ENCODE peak calls at places on chromosomes 5 and 9, in six cellular contexts. G, U, A, J, O and I are unnamed samples.

GRCh38 chr5:118611332-118611945 is 376.9 kb downstream of the DTWD2 start:
- DNase-seq in J (peak), U (no peak), G (no peak), O (no peak), A (peak), I (peak)

GRCh38 chr9:18805386-18805785 is 227.6 kb downstream of the SAXO1 start:
- DNase-seq in A (no peak), J (no peak), O (no peak), G (no peak), U (no peak), I (no peak)

GRCh38 chr5:65108786-65109743 is 340.3 kb downstream of the CWC27 start:
- DNase-seq in O (no peak), G (no peak), A (no peak), U (no peak), J (no peak), I (peak)

GRCh38 chr5:126124706-126125345 is 298.4 kb upstream of the GRAMD2B start:
- DNase-seq in U (no peak), G (no peak), O (no peak), A (no peak), J (peak), I (peak)

GRCh38 chr9:133476531-133476930 is 2.4 kb downstream of the SLC2A6 start:
- DNase-seq in U (no peak), A (no peak), O (no peak), G (no peak), J (no peak), I (no peak)

GRCh38 chr9:79857188-79857587 is 285.4 kb downstream of the TLE4 start:
- DNase-seq in J (no peak), U (no peak), O (no peak), G (no peak), A (no peak), I (no peak)

GRCh38 chr5:10704949-10705621 is 55.9 kb downstream of the DAP start:
- DNase-seq in A (no peak), G (no peak), O (no peak), J (peak), U (no peak), I (peak)

GRCh38 chr9:10251490-10251889 is 361.3 kb downstream of the PTPRD start:
- DNase-seq in G (no peak), J (peak), A (no peak), O (no peak), U (no peak), I (peak)

GRCh38 chr5:157167219-157167621 is 1.2 kb upstream of the GARIN3 start:
- DNase-seq in O (no peak), U (no peak), G (no peak), A (no peak), J (peak), I (peak)

GRCh38 chr5:168334161-168335094 is 43.0 kb downstream of the WWC1 start:
- DNase-seq in A (peak), J (peak), G (no peak), U (no peak), O (peak), I (no peak)

GRCh38 chr5:151151793-151152192 is 5.8 kb downstream of the ANXA6 start:
- DNase-seq in A (no peak), O (peak), G (no peak), U (no peak), J (no peak), I (no peak)

GRCh38 chr9:133524679-133525228 is at the start of gene MYMK:
- DNase-seq in G (no peak), U (no peak), A (no peak), J (no peak), O (no peak), I (no peak)

GRCh38 chr9:126366366-126367011 is 39.9 kb downstream of the MVB12B start:
- DNase-seq in G (no peak), J (no peak), U (peak), O (peak), A (no peak), I (no peak)

GRCh38 chr9:79233542-79233941 is 338.2 kb upstream of the TLE4 start:
- DNase-seq in J (peak), U (no peak), A (no peak), O (no peak), G (no peak), I (peak)

GRCh38 chr9:135908334-135909204 is 1.2 kb upstream of the CAMSAP1 start:
- DNase-seq in O (no peak), A (no peak), G (no peak), U (no peak), J (peak), I (peak)

GRCh38 chr9:114501786-114502682 is 3.2 kb downstream of the WHRN start:
- DNase-seq in J (peak), O (peak), G (no peak), U (peak), A (peak), I (no peak)

GRCh38 chr5:110064593-110065268 is 375.0 kb downstream of the MAN2A1 start:
- DNase-seq in U (no peak), A (no peak), J (no peak), G (no peak), O (no peak), I (no peak)

GRCh38 chr5:114101153-114101552 is 260.7 kb upstream of the KCNN2 start:
- DNase-seq in O (no peak), J (peak), A (no peak), U (peak), G (no peak), I (no peak)

GRCh38 chr5:98128271-98128670 is 645.2 kb upstream of the RGMB start:
- DNase-seq in U (no peak), O (no peak), A (no peak), J (no peak), G (no peak), I (no peak)

GRCh38 chr9:134323741-134324358 is 2.4 kb upstream of the RXRA start:
- DNase-seq in O (peak), U (peak), G (no peak), A (no peak), J (peak), I (no peak)

GRCh38 chr5:143642791-143643190 is 169.2 kb upstream of the HMHB1 start:
- DNase-seq in O (no peak), G (no peak), A (no peak), J (no peak), U (no peak), I (no peak)

GRCh38 chr5:7663808-7664207 is 187.1 kb downstream of the CFAP90 start:
- DNase-seq in G (no peak), U (no peak), O (no peak), A (no peak), J (no peak), I (no peak)

GRCh38 chr5:144335561-144335960 is 164.9 kb downstream of the KCTD16 start:
- DNase-seq in U (no peak), A (no peak), G (no peak), J (no peak), O (no peak), I (no peak)

GRCh38 chr5:179762079-179762780 is 29.6 kb downstream of the MAML1 start:
- DNase-seq in U (no peak), J (peak), O (no peak), A (no peak), G (no peak), I (peak)

GRCh38 chr9:127903557-127904475 is 4.4 kb upstream of the ST6GALNAC6 start:
- DNase-seq in A (no peak), J (no peak), G (no peak), O (no peak), U (no peak), I (peak)

GRCh38 chr9:116039312-116039711 is 114.3 kb upstream of the PAPPA start:
- DNase-seq in O (no peak), G (no peak), U (no peak), A (no peak), J (no peak), I (no peak)

GRCh38 chr5:176881816-176882565 is 17.2 kb downstream of the HK3 start:
- DNase-seq in A (no peak), U (no peak), O (no peak), G (no peak), J (no peak), I (no peak)